ENCODE peak calls at places on chromosomes 4 and X, in six cellular contexts. One of them, this sample, is unnamed.

GRCh38 chr4:40848981-40849380 is 99.2 kb downstream of the NSUN7 start:
- DNase-seq in neural progenitor cell: no peak
- DNase-seq in breast epithelium: no peak
- DNase-seq in left ventricle myocardium inferior: no peak
- DNase-seq in iPS DF 6.9: no peak
- DNase-seq in ovary: no peak
- DNase-seq in this sample: no peak

GRCh38 chr4:154044118-154044517 is 255.2 kb upstream of the SFRP2 start:
- DNase-seq in neural progenitor cell: no peak
- DNase-seq in breast epithelium: no peak
- DNase-seq in left ventricle myocardium inferior: no peak
- DNase-seq in iPS DF 6.9: no peak
- DNase-seq in ovary: no peak
- DNase-seq in this sample: no peak

GRCh38 chr4:41859106-41859505 is 76.1 kb upstream of the TMEM33 start:
- DNase-seq in neural progenitor cell: no peak
- DNase-seq in breast epithelium: no peak
- DNase-seq in left ventricle myocardium inferior: no peak
- DNase-seq in iPS DF 6.9: no peak
- DNase-seq in ovary: no peak
- DNase-seq in this sample: no peak

GRCh38 chr4:40648742-40649281 is 19.1 kb upstream of the RBM47 start:
- DNase-seq in neural progenitor cell: no peak
- DNase-seq in breast epithelium: no peak
- DNase-seq in left ventricle myocardium inferior: peak; percentile 17
- DNase-seq in iPS DF 6.9: no peak
- DNase-seq in ovary: no peak
- DNase-seq in this sample: no peak

GRCh38 chr4:26782168-26782829 is 78.3 kb upstream of the STIM2 start:
- DNase-seq in neural progenitor cell: no peak
- DNase-seq in breast epithelium: no peak
- DNase-seq in left ventricle myocardium inferior: no peak
- DNase-seq in iPS DF 6.9: no peak
- DNase-seq in ovary: no peak
- DNase-seq in this sample: no peak

GRCh38 chr4:16225996-16226815 is at the start of gene TAPT1:
- DNase-seq in neural progenitor cell: peak; percentile 93
- DNase-seq in breast epithelium: peak; percentile 76
- DNase-seq in left ventricle myocardium inferior: peak; percentile 88
- DNase-seq in iPS DF 6.9: no peak
- DNase-seq in ovary: peak; percentile 83
- DNase-seq in this sample: peak; percentile 64

GRCh38 chrX:55524487-55524886 is 34.8 kb upstream of the USP51 start:
- DNase-seq in neural progenitor cell: peak; percentile 3
- DNase-seq in breast epithelium: no peak
- DNase-seq in left ventricle myocardium inferior: no peak
- DNase-seq in iPS DF 6.9: no peak
- DNase-seq in ovary: no peak
- DNase-seq in this sample: no peak

GRCh38 chrX:48468247-48468671 is 1.8 kb downstream of the SLC38A5 start:
- DNase-seq in neural progenitor cell: peak; percentile 14
- DNase-seq in breast epithelium: no peak
- DNase-seq in left ventricle myocardium inferior: no peak
- DNase-seq in iPS DF 6.9: no peak
- DNase-seq in ovary: no peak
- DNase-seq in this sample: no peak

GRCh38 chr4:66750273-66750672 is 795.0 kb downstream of the CENPC start:
- DNase-seq in neural progenitor cell: no peak
- DNase-seq in breast epithelium: no peak
- DNase-seq in left ventricle myocardium inferior: no peak
- DNase-seq in iPS DF 6.9: no peak
- DNase-seq in ovary: no peak
- DNase-seq in this sample: no peak

GRCh38 chrX:103396186-103396585 is 19.8 kb downstream of the BEX3 start:
- DNase-seq in neural progenitor cell: no peak
- DNase-seq in breast epithelium: no peak
- DNase-seq in left ventricle myocardium inferior: no peak
- DNase-seq in iPS DF 6.9: no peak
- DNase-seq in ovary: no peak
- DNase-seq in this sample: peak; percentile 34

GRCh38 chr4:174119051-174119450 is 164.4 kb downstream of the FBXO8 start:
- DNase-seq in neural progenitor cell: no peak
- DNase-seq in breast epithelium: no peak
- DNase-seq in left ventricle myocardium inferior: no peak
- DNase-seq in iPS DF 6.9: no peak
- DNase-seq in ovary: no peak
- DNase-seq in this sample: peak; percentile 67

GRCh38 chr4:151029537-151029936 is 14.5 kb upstream of the LRBA start:
- DNase-seq in neural progenitor cell: no peak
- DNase-seq in breast epithelium: no peak
- DNase-seq in left ventricle myocardium inferior: no peak
- DNase-seq in iPS DF 6.9: no peak
- DNase-seq in ovary: no peak
- DNase-seq in this sample: no peak

GRCh38 chr4:96526625-96527024 is 686.7 kb downstream of the PDHA2 start:
- DNase-seq in neural progenitor cell: no peak
- DNase-seq in breast epithelium: no peak
- DNase-seq in left ventricle myocardium inferior: no peak
- DNase-seq in iPS DF 6.9: no peak
- DNase-seq in ovary: no peak
- DNase-seq in this sample: no peak

GRCh38 chrX:127259742-127260141 is 440.2 kb downstream of the PRR32 start:
- DNase-seq in neural progenitor cell: no peak
- DNase-seq in breast epithelium: no peak
- DNase-seq in left ventricle myocardium inferior: no peak
- DNase-seq in iPS DF 6.9: no peak
- DNase-seq in ovary: no peak
- DNase-seq in this sample: no peak

GRCh38 chrX:110146521-110146920 is 143.6 kb downstream of the TMEM164 start:
- DNase-seq in neural progenitor cell: peak; percentile 64
- DNase-seq in breast epithelium: no peak
- DNase-seq in left ventricle myocardium inferior: no peak
- DNase-seq in iPS DF 6.9: no peak
- DNase-seq in ovary: no peak
- DNase-seq in this sample: no peak

GRCh38 chrX:21940356-21940829 is at the start of gene SMS:
- DNase-seq in neural progenitor cell: peak; percentile 60
- DNase-seq in breast epithelium: peak; percentile 57
- DNase-seq in left ventricle myocardium inferior: peak; percentile 79
- DNase-seq in iPS DF 6.9: no peak
- DNase-seq in ovary: peak; percentile 84
- DNase-seq in this sample: peak; percentile 91

GRCh38 chr4:13919021-13919441 is 291.5 kb upstream of the BOD1L1 start:
- DNase-seq in neural progenitor cell: no peak
- DNase-seq in breast epithelium: no peak
- DNase-seq in left ventricle myocardium inferior: no peak
- DNase-seq in iPS DF 6.9: no peak
- DNase-seq in ovary: no peak
- DNase-seq in this sample: peak; percentile 75

GRCh38 chrX:134144231-134144630 is 92.8 kb upstream of the CCDC160 start:
- DNase-seq in neural progenitor cell: peak; percentile 23
- DNase-seq in breast epithelium: no peak
- DNase-seq in left ventricle myocardium inferior: no peak
- DNase-seq in iPS DF 6.9: no peak
- DNase-seq in ovary: no peak
- DNase-seq in this sample: no peak

GRCh38 chrX:134148293-134148692 is 88.7 kb upstream of the CCDC160 start:
- DNase-seq in neural progenitor cell: no peak
- DNase-seq in breast epithelium: no peak
- DNase-seq in left ventricle myocardium inferior: no peak
- DNase-seq in iPS DF 6.9: no peak
- DNase-seq in ovary: no peak
- DNase-seq in this sample: no peak

GRCh38 chrX:134146493-134146892 is 90.5 kb upstream of the CCDC160 start:
- DNase-seq in neural progenitor cell: no peak
- DNase-seq in breast epithelium: no peak
- DNase-seq in left ventricle myocardium inferior: no peak
- DNase-seq in iPS DF 6.9: no peak
- DNase-seq in ovary: no peak
- DNase-seq in this sample: no peak
- H3K27me3 ChIP-seq in neural progenitor cell: no peaks in the 10 kb centered on the region
- H3K27me3 ChIP-seq in breast epithelium: peaks cover 24% of the 10 kb centered on the region
- H3K27me3 ChIP-seq in left ventricle myocardium inferior: no peaks in the 10 kb centered on the region
- H3K27me3 ChIP-seq in iPS DF 6.9: no peaks in the 10 kb centered on the region
- H3K27me3 ChIP-seq in ovary: no peaks in the 10 kb centered on the region
- H3K27me3 ChIP-seq in this sample: no peaks in the 10 kb centered on the region

GRCh38 chrX:47446971-47447370 is 36.1 kb downstream of the ZNF41 start:
- DNase-seq in neural progenitor cell: no peak
- DNase-seq in breast epithelium: no peak
- DNase-seq in left ventricle myocardium inferior: no peak
- DNase-seq in iPS DF 6.9: no peak
- DNase-seq in ovary: no peak
- DNase-seq in this sample: no peak
- H3K9me3 ChIP-seq in neural progenitor cell: peaks cover 30% of the 10 kb centered on the region
- H3K9me3 ChIP-seq in breast epithelium: peaks cover 17% of the 10 kb centered on the region
- H3K9me3 ChIP-seq in left ventricle myocardium inferior: peaks cover 36% of the 10 kb centered on the region
- H3K9me3 ChIP-seq in iPS DF 6.9: peaks cover 2% of the 10 kb centered on the region
- H3K9me3 ChIP-seq in ovary: peaks cover 6% of the 10 kb centered on the region
- H3K9me3 ChIP-seq in this sample: peaks cover 3% of the 10 kb centered on the region

GRCh38 chrX:12779534-12779933 is 11.7 kb upstream of the PRPS2 start:
- DNase-seq in neural progenitor cell: no peak
- DNase-seq in breast epithelium: no peak
- DNase-seq in left ventricle myocardium inferior: no peak
- DNase-seq in iPS DF 6.9: no peak
- DNase-seq in ovary: no peak
- DNase-seq in this sample: no peak

DNA sequence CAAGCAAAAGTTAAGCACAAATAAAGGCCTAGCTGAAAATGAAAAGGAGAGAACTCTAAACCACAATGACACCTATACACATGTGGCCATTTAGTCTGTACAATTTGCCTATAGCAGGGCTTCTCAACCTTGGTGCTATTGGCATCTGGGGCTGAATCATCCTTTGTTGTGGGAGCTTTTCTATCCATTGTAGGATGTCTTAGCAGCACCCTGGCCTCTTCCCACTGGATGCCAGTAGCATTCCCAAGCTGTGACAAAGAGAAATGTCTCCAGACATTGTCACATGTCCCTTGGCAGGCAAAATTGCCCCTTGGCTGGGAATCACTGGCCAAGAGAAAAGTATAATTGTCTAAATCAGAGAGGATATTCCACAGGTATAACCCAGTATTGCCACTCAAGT is 13.5 kb upstream of the PRPS2 start:
- DNase-seq in neural progenitor cell: peak; percentile 20
- DNase-seq in breast epithelium: no peak
- DNase-seq in left ventricle myocardium inferior: no peak
- DNase-seq in iPS DF 6.9: no peak
- DNase-seq in ovary: no peak
- DNase-seq in this sample: no peak
- H3K4me3 ChIP-seq in neural progenitor cell: no peak overlapping the region
- H3K4me3 ChIP-seq in breast epithelium: no peak overlapping the region
- H3K4me3 ChIP-seq in left ventricle myocardium inferior: no peak overlapping the region
- H3K4me3 ChIP-seq in iPS DF 6.9: no peak overlapping the region
- H3K4me3 ChIP-seq in ovary: no peak overlapping the region
- H3K4me3 ChIP-seq in this sample: no peak overlapping the region

DNA sequence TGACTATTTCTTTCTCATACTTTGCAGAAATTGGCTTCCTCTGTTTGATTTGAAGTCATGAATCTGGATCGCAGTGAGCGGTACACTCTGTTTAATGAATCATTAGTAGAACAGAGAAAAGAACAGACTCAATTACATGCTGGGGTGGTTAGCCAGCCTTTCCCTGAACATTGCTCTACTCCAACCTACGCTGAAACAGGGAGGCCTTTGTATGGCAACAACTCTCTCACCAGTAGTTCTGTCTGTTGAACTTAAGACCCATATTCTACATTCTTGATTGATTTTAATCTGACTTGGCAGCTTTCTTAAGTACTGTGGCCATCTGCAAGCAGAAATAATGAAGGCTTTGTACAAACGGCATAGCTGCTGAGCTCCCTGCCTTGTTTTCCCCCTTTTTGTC is 19.0 kb upstream of the AP1S2 start:
- DNase-seq in neural progenitor cell: no peak
- DNase-seq in breast epithelium: no peak
- DNase-seq in left ventricle myocardium inferior: no peak
- DNase-seq in iPS DF 6.9: no peak
- DNase-seq in ovary: no peak
- DNase-seq in this sample: no peak
- H3K27me3 ChIP-seq in neural progenitor cell: no peaks in the 10 kb centered on the region
- H3K27me3 ChIP-seq in breast epithelium: peaks cover 59% of the 10 kb centered on the region
- H3K27me3 ChIP-seq in left ventricle myocardium inferior: no peaks in the 10 kb centered on the region
- H3K27me3 ChIP-seq in iPS DF 6.9: no peaks in the 10 kb centered on the region
- H3K27me3 ChIP-seq in ovary: no peaks in the 10 kb centered on the region
- H3K27me3 ChIP-seq in this sample: no peaks in the 10 kb centered on the region

GRCh38 chr4:106083065-106083464 is 187.8 kb downstream of the NPNT start:
- DNase-seq in neural progenitor cell: no peak
- DNase-seq in breast epithelium: no peak
- DNase-seq in left ventricle myocardium inferior: no peak
- DNase-seq in iPS DF 6.9: no peak
- DNase-seq in ovary: no peak
- DNase-seq in this sample: no peak
- H3K9me3 ChIP-seq in neural progenitor cell: peaks cover 2% of the 10 kb centered on the region
- H3K9me3 ChIP-seq in breast epithelium: peaks cover 20% of the 10 kb centered on the region
- H3K9me3 ChIP-seq in left ventricle myocardium inferior: peaks cover 56% of the 10 kb centered on the region
- H3K9me3 ChIP-seq in iPS DF 6.9: no peaks in the 10 kb centered on the region
- H3K9me3 ChIP-seq in ovary: no peaks in the 10 kb centered on the region
- H3K9me3 ChIP-seq in this sample: peaks cover 2% of the 10 kb centered on the region

DNA sequence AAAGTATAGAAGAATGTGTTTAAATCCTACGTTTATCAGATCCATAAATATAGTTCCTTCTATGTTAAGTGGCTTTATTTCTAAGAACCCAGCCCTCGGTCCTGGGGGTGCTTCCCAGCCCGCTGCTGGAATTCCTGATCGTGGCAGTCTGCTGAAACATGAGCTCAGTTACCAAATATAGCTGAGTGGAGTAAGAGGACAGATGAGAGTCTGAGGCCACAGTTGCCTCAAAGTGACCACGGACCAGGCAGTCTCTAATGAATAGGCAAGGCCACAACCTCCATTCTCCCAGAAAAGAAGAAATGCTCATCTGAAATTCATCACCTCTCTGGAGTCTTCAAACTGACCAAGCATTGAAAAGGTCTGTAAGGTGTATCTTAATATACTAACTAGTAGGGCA is at the start of gene PALLD:
- DNase-seq in neural progenitor cell: no peak
- DNase-seq in breast epithelium: no peak
- DNase-seq in left ventricle myocardium inferior: peak; percentile 36
- DNase-seq in iPS DF 6.9: no peak
- DNase-seq in ovary: no peak
- DNase-seq in this sample: no peak
- H3K4me3 ChIP-seq in neural progenitor cell: no peak within 1 kb of the TSS
- H3K4me3 ChIP-seq in breast epithelium: no peak within 1 kb of the TSS
- H3K4me3 ChIP-seq in left ventricle myocardium inferior: peak within 1 kb of the TSS; percentile 60
- H3K4me3 ChIP-seq in iPS DF 6.9: no peak within 1 kb of the TSS
- H3K4me3 ChIP-seq in ovary: no peak within 1 kb of the TSS
- H3K4me3 ChIP-seq in this sample: no peak within 1 kb of the TSS

DNA sequence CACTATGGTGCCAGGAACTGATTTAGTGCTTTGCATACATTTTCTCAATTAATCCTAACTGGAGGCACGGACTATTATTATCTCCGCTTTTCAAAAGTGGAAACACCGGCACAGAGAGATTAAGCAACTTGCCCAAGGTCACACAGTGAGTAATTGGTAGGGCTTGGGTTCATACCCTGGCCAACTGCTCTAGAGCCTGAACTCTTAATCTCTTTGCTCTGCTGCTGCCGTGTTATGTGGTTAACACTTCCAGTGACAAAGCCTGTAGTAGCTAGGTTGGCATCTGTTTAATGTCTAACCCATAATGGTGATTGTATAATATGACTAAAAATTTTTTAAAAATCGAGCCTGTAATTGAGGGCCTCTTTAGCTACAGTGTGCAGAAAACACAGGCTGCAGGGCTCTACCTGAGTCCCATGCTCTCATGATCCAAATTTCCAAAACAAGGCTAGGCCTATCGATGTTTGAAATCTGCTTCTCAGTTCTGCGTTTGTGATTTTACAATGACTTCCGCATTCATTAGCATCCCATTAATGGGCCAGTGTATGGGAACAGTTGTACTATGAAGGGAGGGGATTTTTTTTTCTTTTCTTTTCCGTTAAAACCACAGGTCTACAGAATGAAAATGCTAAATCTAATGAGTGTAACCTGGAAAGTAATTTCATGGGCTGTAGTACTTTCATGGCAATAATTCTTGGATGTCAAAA is 219.3 kb upstream of the JADE1 start:
- DNase-seq in neural progenitor cell: no peak
- DNase-seq in breast epithelium: no peak
- DNase-seq in left ventricle myocardium inferior: no peak
- DNase-seq in iPS DF 6.9: no peak
- DNase-seq in ovary: no peak
- DNase-seq in this sample: no peak
- H3K27me3 ChIP-seq in neural progenitor cell: no peaks in the 10 kb centered on the region
- H3K27me3 ChIP-seq in breast epithelium: no peaks in the 10 kb centered on the region
- H3K27me3 ChIP-seq in left ventricle myocardium inferior: no peaks in the 10 kb centered on the region
- H3K27me3 ChIP-seq in iPS DF 6.9: no peaks in the 10 kb centered on the region
- H3K27me3 ChIP-seq in ovary: no peaks in the 10 kb centered on the region
- H3K27me3 ChIP-seq in this sample: no peaks in the 10 kb centered on the region